ENCODE peak calls at places on chromosomes 2 and 18, in eight cellular contexts. M is H54, R is ovary, P is SIG-M5, F is nucleus accumbens, H is stomach, S is GF-D8, B is ureter. I is an unnamed sample.

GRCh38 chr2:28036307-28036706 is 145.8 kb downstream of the BABAM2 start:
- DNase-seq in M (no peak), R (no peak), P (no peak), F (no peak), H (no peak), S (no peak), B (no peak), I (no peak)

GRCh38 chr2:25251461-25252273 is 83.3 kb upstream of the POMC start:
- DNase-seq in M (no peak), R (peak), P (no peak), F (no peak), H (peak), S (no peak), B (peak), I (no peak)

GRCh38 chr2:23283653-23284052 is 101.3 kb upstream of the KLHL29 start:
- DNase-seq in M (no peak), R (no peak), P (no peak), F (no peak), H (no peak), S (no peak), B (no peak), I (peak)

GRCh38 chr2:38294597-38294996 is 82.5 kb downstream of the ATL2 start:
- DNase-seq in M (no peak), R (no peak), P (no peak), F (no peak), H (no peak), S (no peak), B (no peak), I (no peak)

GRCh38 chr2:149507933-149508332 is 79.6 kb downstream of the MMADHC start:
- DNase-seq in M (no peak), R (no peak), P (no peak), F (no peak), H (no peak), S (no peak), B (no peak), I (no peak)

GRCh38 chr2:128584296-128584900 is 265.7 kb upstream of the HS6ST1 start:
- DNase-seq in M (no peak), R (no peak), P (no peak), F (no peak), H (no peak), S (no peak), B (no peak), I (peak)

GRCh38 chr2:129061079-129061785 is 742.6 kb upstream of the HS6ST1 start:
- DNase-seq in M (no peak), R (no peak), P (no peak), F (no peak), H (no peak), S (no peak), B (no peak), I (no peak)

GRCh38 chr2:113291191-113291590 is 12.5 kb upstream of the PAX8 start:
- DNase-seq in M (no peak), R (no peak), P (no peak), F (no peak), H (peak), S (no peak), B (no peak), I (no peak)

GRCh38 chr2:130380096-130380934 is 24.5 kb downstream of the PTPN18 start:
- DNase-seq in M (no peak), R (no peak), P (no peak), F (no peak), H (no peak), S (peak), B (no peak), I (no peak)

GRCh38 chr2:54336136-54336976 is 80.3 kb upstream of the TSPYL6 start:
- DNase-seq in M (no peak), R (no peak), P (no peak), F (no peak), H (no peak), S (no peak), B (no peak), I (peak)

GRCh38 chr2:190893157-190893556 is 12.5 kb downstream of the GLS start:
- DNase-seq in M (no peak), R (no peak), P (no peak), F (no peak), H (no peak), S (no peak), B (no peak), I (no peak)

GRCh38 chr2:241410739-241411176 is 54.7 kb downstream of the FARP2 start:
- DNase-seq in M (peak), R (no peak), P (no peak), F (peak), H (peak), S (no peak), B (no peak), I (no peak)

GRCh38 chr2:8525582-8526402 is 156.1 kb upstream of the ID2 start:
- DNase-seq in M (no peak), R (peak), P (no peak), F (peak), H (peak), S (peak), B (peak), I (no peak)

GRCh38 chr2:61450144-61450543 is 20.7 kb downstream of the USP34 start:
- DNase-seq in M (no peak), R (no peak), P (no peak), F (no peak), H (no peak), S (peak), B (no peak), I (no peak)

GRCh38 chr18:43847164-43848091 is 570.1 kb upstream of the SYT4 start:
- DNase-seq in M (no peak), R (no peak), P (no peak), F (no peak), H (no peak), S (no peak), B (no peak), I (no peak)

GRCh38 chr18:33987206-33987605 is 237.5 kb downstream of the NOL4 start:
- DNase-seq in M (no peak), R (no peak), P (no peak), F (no peak), H (no peak), S (no peak), B (no peak), I (no peak)

GRCh38 chr2:43224571-43225092 is 1.8 kb downstream of the ZFP36L2 start:
- DNase-seq in M (no peak), R (peak), P (no peak), F (peak), H (no peak), S (no peak), B (no peak), I (no peak)

GRCh38 chr18:10122116-10122515 is 208.3 kb downstream of the VAPA start:
- DNase-seq in M (no peak), R (no peak), P (no peak), F (no peak), H (no peak), S (no peak), B (no peak), I (no peak)

GRCh38 chr2:72778410-72778809 is 47.4 kb downstream of the EXOC6B start:
- DNase-seq in M (no peak), R (no peak), P (no peak), F (no peak), H (no peak), S (no peak), B (no peak), I (no peak)

GRCh38 chr2:228535396-228535795 is 353.9 kb upstream of the SPHKAP start:
- DNase-seq in M (no peak), R (no peak), P (no peak), F (no peak), H (no peak), S (no peak), B (no peak), I (no peak)

GRCh38 chr2:239464166-239465016 is 63.6 kb upstream of the HDAC4 start:
- DNase-seq in M (no peak), R (peak), P (no peak), F (no peak), H (no peak), S (no peak), B (peak), I (no peak)

GRCh38 chr2:151682459-151683003 is 51.7 kb downstream of the NEB start:
- DNase-seq in M (no peak), R (no peak), P (no peak), F (no peak), H (no peak), S (no peak), B (no peak), I (no peak)

GRCh38 chr2:158586491-158586890 is 129.7 kb downstream of the PKP4 start:
- DNase-seq in M (no peak), R (no peak), P (no peak), F (no peak), H (no peak), S (no peak), B (no peak), I (no peak)

GRCh38 chr2:9178905-9179571 is 27.6 kb upstream of the ASAP2 start:
- DNase-seq in M (peak), R (peak), P (no peak), F (peak), H (peak), S (no peak), B (peak), I (no peak)

GRCh38 chr2:18701546-18701945 is 112.2 kb upstream of the NT5C1B start:
- DNase-seq in M (no peak), R (no peak), P (no peak), F (no peak), H (no peak), S (no peak), B (no peak), I (no peak)

GRCh38 chr2:128765822-128766221 is 447.2 kb upstream of the HS6ST1 start:
- DNase-seq in M (no peak), R (peak), P (no peak), F (no peak), H (no peak), S (no peak), B (no peak), I (no peak)

GRCh38 chr2:127597984-127598380 is 48.0 kb upstream of the GPR17 start:
- DNase-seq in M (no peak), R (no peak), P (no peak), F (no peak), H (no peak), S (no peak), B (no peak), I (no peak)

GRCh38 chr2:225398372-225398771 is 1.1 kb upstream of the NYAP2 start:
- DNase-seq in M (no peak), R (no peak), P (no peak), F (no peak), H (no peak), S (no peak), B (no peak), I (no peak)

GRCh38 chr2:182259629-182260150 is 167.1 kb downstream of the PDE1A start:
- DNase-seq in M (no peak), R (no peak), P (no peak), F (no peak), H (no peak), S (no peak), B (no peak), I (no peak)